ENCODE peak calls at places on chromosomes 16 and 17, in four cellular contexts. Z is stimulated activated CD8-positive, alpha-beta memory T cell treated with anti-CD3 and anti-CD28 coated beads, Interleukin-7, amount 100 ng/mL, for 24 hours; P is H7; O is iPS DF 6.9. H is an unnamed sample.

GRCh38 chr17:67542219-67543114 is 165.4 kb downstream of the PITPNC1 start:
- DNase-seq in Z (no peak), P (no peak), O (no peak), H (no peak)

GRCh38 chr17:79949646-79950292 is 85.9 kb downstream of the TBC1D16 start:
- DNase-seq in Z (no peak), P (peak), O (peak), H (no peak)

GRCh38 chr16:20484726-20485125 is 33.4 kb downstream of the ACSM2A start:
- DNase-seq in Z (no peak), P (no peak), O (no peak), H (no peak)

GRCh38 chr16:5143761-5144620 is 46.4 kb upstream of the EEF2KMT start:
- DNase-seq in Z (no peak), P (no peak), O (no peak), H (no peak)

GRCh38 chr17:72592242-72592966 is 471.6 kb downstream of the SOX9 start:
- DNase-seq in Z (peak), P (peak), O (no peak), H (no peak)

GRCh38 chr17:64334851-64335250 is 55.8 kb downstream of the PECAM1 start:
- DNase-seq in Z (no peak), P (no peak), O (no peak), H (no peak)

GRCh38 chr17:4329838-4330237 is 36.6 kb downstream of the UBE2G1 start:
- DNase-seq in Z (no peak), P (no peak), O (no peak), H (no peak)

GRCh38 chr16:56347670-56348069 is 77.7 kb downstream of the AMFR start:
- DNase-seq in Z (no peak), P (no peak), O (no peak), H (no peak)

GRCh38 chr17:43085489-43085888 is 39.7 kb downstream of the BRCA1 start:
- DNase-seq in Z (no peak), P (no peak), O (no peak), H (no peak)

GRCh38 chr16:69329369-69330285 is 761 bp downstream of the PDF start:
- DNase-seq in Z (no peak), P (no peak), O (no peak), H (no peak)

GRCh38 chr16:19809693-19810092 is 75.0 kb downstream of the GPRC5B start:
- DNase-seq in Z (no peak), P (no peak), O (no peak), H (no peak)

GRCh38 chr17:40070895-40071719 is 8.3 kb downstream of the THRA start:
- DNase-seq in Z (no peak), P (peak), O (no peak), H (no peak)

GRCh38 chr16:4212207-4212933 is 29.5 kb downstream of the SRL start:
- DNase-seq in Z (no peak), P (no peak), O (no peak), H (no peak)

GRCh38 chr17:9229160-9229825 is 208.0 kb downstream of the NTN1 start:
- DNase-seq in Z (no peak), P (no peak), O (no peak), H (no peak)

GRCh38 chr17:83071966-83072562 is 7.3 kb upstream of the METRNL start:
- DNase-seq in Z (no peak), P (no peak), O (no peak), H (no peak)

GRCh38 chr17:77428020-77428781 is 287.4 kb downstream of the SEC14L1 start:
- DNase-seq in Z (no peak), P (no peak), O (no peak), H (no peak)

GRCh38 chr17:929547-929946 is 50.0 kb downstream of the NXN start:
- DNase-seq in Z (no peak), P (peak), O (no peak), H (no peak)

GRCh38 chr16:78490847-78491246 is 391.4 kb downstream of the WWOX start:
- DNase-seq in Z (no peak), P (no peak), O (no peak), H (no peak)

GRCh38 chr16:58333937-58334336 is 39.1 kb upstream of the PRSS54 start:
- DNase-seq in Z (no peak), P (no peak), O (no peak), H (no peak)

GRCh38 chr17:30344283-30345088 is 10.6 kb upstream of the TMIGD1 start:
- DNase-seq in Z (no peak), P (no peak), O (no peak), H (no peak)

GRCh38 chr16:89256651-89257254 is 39.2 kb downstream of the ZNF778 start:
- DNase-seq in Z (peak), P (peak), O (no peak), H (peak)

GRCh38 chr16:13203725-13204124 is 302.3 kb downstream of the SHISA9 start:
- DNase-seq in Z (no peak), P (no peak), O (no peak), H (no peak)

GRCh38 chr16:66120656-66121055 is 245.8 kb upstream of the CDH5 start:
- DNase-seq in Z (no peak), P (no peak), O (no peak), H (no peak)

GRCh38 chr17:9021985-9022552 is 759 bp downstream of the NTN1 start:
- DNase-seq in Z (no peak), P (peak), O (no peak), H (no peak)

GRCh38 chr17:79517812-79518211 is 93.0 kb downstream of the RBFOX3 start:
- DNase-seq in Z (no peak), P (no peak), O (no peak), H (no peak)

GRCh38 chr17:562174-562573 is 152.5 kb downstream of the VPS53 start:
- DNase-seq in Z (no peak), P (no peak), O (no peak), H (no peak)

GRCh38 chr17:78383725-78384471 is 5.4 kb downstream of the PGS1 start:
- DNase-seq in Z (no peak), P (no peak), O (no peak), H (no peak)

GRCh38 chr16:57262841-57263584 is 18.0 kb downstream of the ARL2BP start:
- DNase-seq in Z (no peak), P (peak), O (no peak), H (no peak)